ENCODE peak calls at places on chromosomes 11 and 22, in nine cellular contexts. T is stromal cell of bone marrow; A is T-cell; L is stimulated activated CD8-positive, alpha-beta memory T cell treated with anti-CD3 and anti-CD28 coated beads, Interleukin-4, amount 100 ng/mL, for 1 hour; N is activated CD4-positive, alpha-beta memory T cell treated with anti-CD3 and anti-CD28 coated beads for 36 hours; J is H7; U is CD8-positive, alpha-beta memory T cell; G is anterior cingulate cortex; I is Ammon's horn. E is an unnamed sample.

GRCh38 chr11:46200537-46201281 is 76.8 kb upstream of the CREB3L1 start:
- DNase-seq in G (no peak), U (no peak), L (no peak), J (no peak), N (no peak), T (peak; percentile 72), A (no peak), I (no peak), E (no peak)

GRCh38 chr11:112795896-112796686 is 165.1 kb upstream of the NCAM1 start:
- DNase-seq in N (no peak), U (no peak), A (no peak), J (no peak), L (no peak), I (peak; percentile 55), G (no peak), T (no peak), E (no peak)

GRCh38 chr11:106076421-106076922 is 675 bp downstream of the KBTBD3 start:
- DNase-seq in G (peak; percentile 19), J (no peak), T (no peak), N (peak; percentile 21), U (peak; percentile 1), A (no peak), I (peak; percentile 49), L (no peak), E (peak; percentile 17)

GRCh38 chr22:46972256-46972655 is 209.8 kb downstream of the TBC1D22A start:
- DNase-seq in L (no peak), A (no peak), T (no peak), U (no peak), I (no peak), N (no peak), G (no peak), J (no peak), E (no peak)

GRCh38 chr11:59511675-59512074 is 336 bp downstream of the OR4D9 start:
- DNase-seq in U (no peak), N (no peak), A (no peak), T (no peak), G (no peak), L (no peak), J (no peak), I (no peak), E (no peak)

GRCh38 chr11:6596237-6596877 is 7.1 kb downstream of the RRP8 start:
- DNase-seq in L (no peak), U (no peak), N (no peak), G (no peak), T (no peak), A (no peak), I (peak; percentile 69), J (no peak), E (no peak)

GRCh38 chr22:49607821-49608220 is 219.9 kb downstream of the BRD1 start:
- DNase-seq in N (no peak), G (no peak), L (no peak), J (no peak), T (no peak), U (no peak), A (no peak), I (no peak), E (no peak)

GRCh38 chr11:67240575-67241389 is 25.5 kb upstream of the GRK2 start:
- DNase-seq in G (peak; percentile 30), T (peak; percentile 50), A (peak; percentile 81), N (peak; percentile 93), L (peak; percentile 50), J (no peak), U (peak; percentile 83), I (peak; percentile 64), E (peak; percentile 70)

GRCh38 chr11:1562469-1563148 is 9.5 kb downstream of the DUSP8 start:
- DNase-seq in N (no peak), U (no peak), I (no peak), G (no peak), L (no peak), A (no peak), T (no peak), J (peak; percentile 54), E (no peak)

GRCh38 chr11:125348141-125348651 is 147.9 kb downstream of the FEZ1 start:
- DNase-seq in U (no peak), J (no peak), N (no peak), T (no peak), I (no peak), A (no peak), L (no peak), G (no peak), E (peak; percentile 26)

GRCh38 chr11:86064236-86064803 is 4.6 kb downstream of the PICALM start:
- DNase-seq in N (no peak), L (no peak), A (no peak), G (no peak), I (no peak), U (no peak), J (no peak), T (no peak), E (no peak)

GRCh38 chr11:131658952-131659351 is 288.5 kb downstream of the NTM start:
- DNase-seq in I (no peak), N (no peak), J (no peak), L (no peak), A (no peak), T (no peak), G (no peak), U (no peak), E (no peak)

GRCh38 chr11:21564813-21565212 is 628.1 kb upstream of the ANO5 start:
- DNase-seq in U (no peak), I (no peak), J (no peak), G (no peak), T (no peak), L (no peak), A (no peak), N (no peak), E (no peak)

GRCh38 chr22:46479046-46479445 is 58.4 kb downstream of the CELSR1 start:
- DNase-seq in N (no peak), U (no peak), I (no peak), A (no peak), L (no peak), J (peak; percentile 55), T (no peak), G (no peak), E (no peak)

GRCh38 chr11:34514597-34514996 is 1.0 kb upstream of the ELF5 start:
- DNase-seq in L (no peak), G (no peak), J (no peak), T (no peak), I (no peak), A (no peak), U (no peak), N (no peak), E (no peak)

GRCh38 chr22:48757581-48757980 is 1070.1 kb downstream of the BRD1 start:
- DNase-seq in I (no peak), N (no peak), T (no peak), A (no peak), G (no peak), J (peak; percentile 22), L (no peak), U (no peak), E (no peak)

E was measured in GM23338.